ENCODE peak calls at places on chromosomes 5 and 9, in six cellular contexts. One of them, this sample, is unnamed.

GRCh38 chr9:82939451-82939850 is 123.5 kb downstream of the RASEF start:
- DNase-seq in OCI-LY7: no peak
- DNase-seq in mammary epithelial cell: peak
- DNase-seq in stomach: peak
- DNase-seq in AG10803: no peak
- DNase-seq in neuronal stem cell: no peak
- DNase-seq in this sample: no peak

GRCh38 chr5:169083394-169084018 is 217.4 kb downstream of the SLIT3 start:
- DNase-seq in OCI-LY7: no peak
- DNase-seq in mammary epithelial cell: no peak
- DNase-seq in stomach: no peak
- DNase-seq in AG10803: no peak
- DNase-seq in neuronal stem cell: no peak
- DNase-seq in this sample: no peak

GRCh38 chr5:66161356-66161755 is 17.3 kb downstream of the SREK1 start:
- DNase-seq in OCI-LY7: no peak
- DNase-seq in mammary epithelial cell: no peak
- DNase-seq in stomach: no peak
- DNase-seq in AG10803: no peak
- DNase-seq in neuronal stem cell: no peak
- DNase-seq in this sample: no peak

GRCh38 chr9:123187131-123187530 is 81.3 kb downstream of the STRBP start:
- DNase-seq in OCI-LY7: peak
- DNase-seq in mammary epithelial cell: no peak
- DNase-seq in stomach: no peak
- DNase-seq in AG10803: no peak
- DNase-seq in neuronal stem cell: no peak
- DNase-seq in this sample: no peak

GRCh38 chr5:64612349-64612961 is 77.8 kb upstream of the SHISAL2B start:
- DNase-seq in OCI-LY7: peak
- DNase-seq in mammary epithelial cell: peak
- DNase-seq in stomach: peak
- DNase-seq in AG10803: peak
- DNase-seq in neuronal stem cell: peak
- DNase-seq in this sample: peak

GRCh38 chr5:140239939-140240700 is 62.8 kb downstream of the PFDN1 start:
- DNase-seq in OCI-LY7: peak
- DNase-seq in mammary epithelial cell: no peak
- DNase-seq in stomach: peak
- DNase-seq in AG10803: peak
- DNase-seq in neuronal stem cell: no peak
- DNase-seq in this sample: peak

GRCh38 chr5:10635861-10636350 is 72.0 kb downstream of the ANKRD33B start:
- DNase-seq in OCI-LY7: no peak
- DNase-seq in mammary epithelial cell: peak
- DNase-seq in stomach: no peak
- DNase-seq in AG10803: no peak
- DNase-seq in neuronal stem cell: no peak
- DNase-seq in this sample: no peak

GRCh38 chr5:127878174-127878750 is 175.1 kb downstream of the CCDC192 start:
- DNase-seq in OCI-LY7: peak
- DNase-seq in mammary epithelial cell: peak
- DNase-seq in stomach: peak
- DNase-seq in AG10803: peak
- DNase-seq in neuronal stem cell: peak
- DNase-seq in this sample: peak

GRCh38 chr9:91799113-91799735 is 150.8 kb downstream of the ROR2 start:
- DNase-seq in OCI-LY7: no peak
- DNase-seq in mammary epithelial cell: no peak
- DNase-seq in stomach: no peak
- DNase-seq in AG10803: no peak
- DNase-seq in neuronal stem cell: no peak
- DNase-seq in this sample: no peak

GRCh38 chr5:19853616-19854240 is 134.3 kb downstream of the CDH18 start:
- DNase-seq in OCI-LY7: no peak
- DNase-seq in mammary epithelial cell: peak
- DNase-seq in stomach: no peak
- DNase-seq in AG10803: peak
- DNase-seq in neuronal stem cell: no peak
- DNase-seq in this sample: no peak

GRCh38 chr9:36082928-36083327 is 46.2 kb downstream of the RECK start:
- DNase-seq in OCI-LY7: no peak
- DNase-seq in mammary epithelial cell: no peak
- DNase-seq in stomach: no peak
- DNase-seq in AG10803: no peak
- DNase-seq in neuronal stem cell: no peak
- DNase-seq in this sample: no peak

GRCh38 chr5:154474267-154474956 is 3.6 kb downstream of the HAND1 start:
- DNase-seq in OCI-LY7: no peak
- DNase-seq in mammary epithelial cell: no peak
- DNase-seq in stomach: no peak
- DNase-seq in AG10803: no peak
- DNase-seq in neuronal stem cell: peak
- DNase-seq in this sample: no peak

GRCh38 chr5:8908055-8908683 is 637.7 kb downstream of the SEMA5A start:
- DNase-seq in OCI-LY7: peak
- DNase-seq in mammary epithelial cell: peak
- DNase-seq in stomach: no peak
- DNase-seq in AG10803: no peak
- DNase-seq in neuronal stem cell: peak
- DNase-seq in this sample: peak

GRCh38 chr5:96226941-96227552 is 206.0 kb downstream of the PCSK1 start:
- DNase-seq in OCI-LY7: no peak
- DNase-seq in mammary epithelial cell: peak
- DNase-seq in stomach: no peak
- DNase-seq in AG10803: peak
- DNase-seq in neuronal stem cell: no peak
- DNase-seq in this sample: no peak

GRCh38 chr5:120375248-120375647 is 88.9 kb upstream of the PRR16 start:
- DNase-seq in OCI-LY7: no peak
- DNase-seq in mammary epithelial cell: no peak
- DNase-seq in stomach: no peak
- DNase-seq in AG10803: peak
- DNase-seq in neuronal stem cell: no peak
- DNase-seq in this sample: peak

GRCh38 chr5:178203670-178204204 is 596 bp upstream of the HNRNPAB start:
- DNase-seq in OCI-LY7: no peak
- DNase-seq in mammary epithelial cell: no peak
- DNase-seq in stomach: no peak
- DNase-seq in AG10803: no peak
- DNase-seq in neuronal stem cell: no peak
- DNase-seq in this sample: no peak

GRCh38 chr5:125865166-125865815 is 557.9 kb upstream of the GRAMD2B start:
- DNase-seq in OCI-LY7: no peak
- DNase-seq in mammary epithelial cell: peak
- DNase-seq in stomach: no peak
- DNase-seq in AG10803: no peak
- DNase-seq in neuronal stem cell: no peak
- DNase-seq in this sample: peak

GRCh38 chr9:35741740-35742139 is 7.3 kb downstream of the GBA2 start:
- DNase-seq in OCI-LY7: no peak
- DNase-seq in mammary epithelial cell: no peak
- DNase-seq in stomach: no peak
- DNase-seq in AG10803: no peak
- DNase-seq in neuronal stem cell: no peak
- DNase-seq in this sample: no peak

GRCh38 chr9:4114569-4115505 is 185.0 kb downstream of the GLIS3 start:
- DNase-seq in OCI-LY7: no peak
- DNase-seq in mammary epithelial cell: no peak
- DNase-seq in stomach: no peak
- DNase-seq in AG10803: peak
- DNase-seq in neuronal stem cell: no peak
- DNase-seq in this sample: no peak

GRCh38 chr5:147519380-147519779 is 9.5 kb upstream of the DPYSL3 start:
- DNase-seq in OCI-LY7: no peak
- DNase-seq in mammary epithelial cell: no peak
- DNase-seq in stomach: no peak
- DNase-seq in AG10803: no peak
- DNase-seq in neuronal stem cell: no peak
- DNase-seq in this sample: no peak

GRCh38 chr5:40321514-40321913 is 358.2 kb upstream of the PTGER4 start:
- DNase-seq in OCI-LY7: no peak
- DNase-seq in mammary epithelial cell: no peak
- DNase-seq in stomach: no peak
- DNase-seq in AG10803: no peak
- DNase-seq in neuronal stem cell: no peak
- DNase-seq in this sample: no peak

GRCh38 chr5:149356391-149356790 is 1.5 kb upstream of the PCYOX1L start:
- DNase-seq in OCI-LY7: no peak
- DNase-seq in mammary epithelial cell: peak
- DNase-seq in stomach: no peak
- DNase-seq in AG10803: no peak
- DNase-seq in neuronal stem cell: no peak
- DNase-seq in this sample: no peak
- H3K4me3 ChIP-seq in OCI-LY7: no peak
- H3K4me3 ChIP-seq in mammary epithelial cell: no peak
- H3K4me3 ChIP-seq in stomach: no peak
- H3K4me3 ChIP-seq in AG10803: no peak
- H3K4me3 ChIP-seq in neuronal stem cell: no peak
- H3K4me3 ChIP-seq in this sample: no peak

GRCh38 chr9:129884220-129885017 is 49.2 kb downstream of the USP20 start:
- DNase-seq in OCI-LY7: peak
- DNase-seq in mammary epithelial cell: peak
- DNase-seq in stomach: peak
- DNase-seq in AG10803: peak
- DNase-seq in neuronal stem cell: peak
- DNase-seq in this sample: peak
- H3K4me3 ChIP-seq in OCI-LY7: peak
- H3K4me3 ChIP-seq in mammary epithelial cell: peak
- H3K4me3 ChIP-seq in stomach: peak
- H3K4me3 ChIP-seq in AG10803: peak
- H3K4me3 ChIP-seq in neuronal stem cell: no peak
- H3K4me3 ChIP-seq in this sample: peak

DNA sequence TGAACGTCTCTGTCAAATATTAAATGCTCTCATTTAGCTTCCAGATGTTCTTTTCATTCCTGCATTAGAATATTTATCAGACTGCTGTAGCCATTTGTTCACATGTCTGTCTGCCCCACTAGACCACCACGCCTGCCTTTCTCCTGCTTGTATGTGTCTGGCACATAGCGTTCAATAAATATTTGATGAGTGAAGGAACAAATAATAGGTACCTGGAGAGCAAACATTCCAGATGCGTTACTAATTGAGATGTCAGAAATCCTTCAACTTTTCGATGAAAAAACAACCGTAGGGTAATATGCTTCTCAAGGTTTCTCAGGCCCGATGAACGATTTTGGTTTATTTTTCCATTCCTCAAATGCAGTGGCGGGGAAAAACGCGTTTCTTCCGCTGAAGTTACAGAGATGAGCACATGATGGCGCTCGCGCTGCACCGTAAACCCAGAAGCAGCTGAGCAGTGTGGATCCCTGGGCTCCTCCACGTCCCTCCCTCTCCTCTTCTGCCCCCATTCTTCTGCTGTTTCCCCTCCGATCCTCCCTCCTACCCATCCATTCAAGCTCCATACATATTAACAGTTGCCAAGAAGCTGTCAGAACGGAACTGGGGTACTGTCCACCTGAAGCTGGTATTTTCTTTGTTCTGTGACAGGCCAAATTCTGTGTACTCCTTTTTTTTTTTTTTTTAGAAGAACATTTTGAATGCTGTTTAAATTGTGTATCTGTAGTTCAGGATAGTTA is 245.4 kb downstream of the MPDZ start:
- DNase-seq in OCI-LY7: peak
- DNase-seq in mammary epithelial cell: peak
- DNase-seq in stomach: peak
- DNase-seq in AG10803: peak
- DNase-seq in neuronal stem cell: peak
- DNase-seq in this sample: peak
- H3K4me3 ChIP-seq in OCI-LY7: no peak
- H3K4me3 ChIP-seq in mammary epithelial cell: no peak
- H3K4me3 ChIP-seq in stomach: peak
- H3K4me3 ChIP-seq in AG10803: peak
- H3K4me3 ChIP-seq in neuronal stem cell: peak
- H3K4me3 ChIP-seq in this sample: no peak

GRCh38 chr9:18861599-18862546 is 171.1 kb downstream of the SAXO1 start:
- DNase-seq in OCI-LY7: no peak
- DNase-seq in mammary epithelial cell: no peak
- DNase-seq in stomach: no peak
- DNase-seq in AG10803: peak
- DNase-seq in neuronal stem cell: peak
- DNase-seq in this sample: peak
- H3K4me3 ChIP-seq in OCI-LY7: no peak
- H3K4me3 ChIP-seq in mammary epithelial cell: no peak
- H3K4me3 ChIP-seq in stomach: no peak
- H3K4me3 ChIP-seq in AG10803: no peak
- H3K4me3 ChIP-seq in neuronal stem cell: no peak
- H3K4me3 ChIP-seq in this sample: no peak

DNA sequence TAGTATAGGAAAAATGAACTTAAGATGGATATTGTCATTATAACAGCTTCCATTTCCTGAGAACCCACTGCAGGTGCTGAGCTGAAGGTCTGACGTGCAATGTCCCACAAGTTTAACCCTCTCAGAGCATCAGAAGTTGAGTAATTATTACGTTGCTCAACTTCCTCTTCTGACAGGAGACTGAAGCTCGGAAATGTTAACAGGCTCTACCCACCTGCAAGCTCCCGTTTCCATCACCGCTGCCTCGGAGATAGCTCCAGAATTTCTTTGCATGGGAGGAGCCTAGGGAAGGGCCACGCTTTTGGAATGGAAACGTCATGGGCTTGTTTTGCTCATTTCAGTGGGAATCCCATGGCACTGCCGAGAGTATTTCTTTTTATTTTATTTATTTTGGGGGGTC is 1.0 kb upstream of the NTMT1 start:
- DNase-seq in OCI-LY7: peak
- DNase-seq in mammary epithelial cell: peak
- DNase-seq in stomach: no peak
- DNase-seq in AG10803: no peak
- DNase-seq in neuronal stem cell: no peak
- DNase-seq in this sample: no peak
- H3K4me3 ChIP-seq in OCI-LY7: peak
- H3K4me3 ChIP-seq in mammary epithelial cell: no peak
- H3K4me3 ChIP-seq in stomach: no peak
- H3K4me3 ChIP-seq in AG10803: no peak
- H3K4me3 ChIP-seq in neuronal stem cell: no peak
- H3K4me3 ChIP-seq in this sample: no peak